ENCODE peak calls at places on chromosome X, in ten cellular contexts. X is cardiac fibroblast; A is endothelial cell of umbilical vein; V is CD8-positive, alpha-beta T cell; Z is astrocyte of the spinal cord; P is MM.1S; W is PC-3; Q is fibroblast of pulmonary artery; M is endodermal cell; G is cardiac muscle cell. N is an unnamed sample.

GRCh38 chrX:18353931-18354368 is 538 bp downstream of the SCML2 start:
- DNase-seq in V (no peak), Z (no peak), Q (no peak), X (no peak), G (peak), A (no peak), M (peak), P (peak), W (peak), N (no peak)

GRCh38 chrX:3244203-3244743 is 102.2 kb downstream of the MXRA5 start:
- DNase-seq in X (peak), M (no peak), G (no peak), Q (peak), P (no peak), W (no peak), A (no peak), V (no peak), Z (peak), N (peak)

GRCh38 chrX:51614353-51614752 is 4.4 kb downstream of the CENPVL3 start:
- DNase-seq in Q (peak), G (peak), V (no peak), M (peak), X (peak), P (peak), W (peak), Z (peak), A (peak), N (peak)

GRCh38 chrX:28246675-28247074 is 265.4 kb upstream of the DCAF8L1 start:
- DNase-seq in A (no peak), Q (no peak), Z (no peak), V (no peak), W (no peak), P (no peak), G (no peak), M (no peak), X (no peak), N (no peak)

GRCh38 chrX:37779857-37780256 is at the start of gene CYBB:
- DNase-seq in P (no peak), W (no peak), X (no peak), Z (no peak), M (no peak), G (no peak), A (no peak), V (no peak), Q (no peak), N (no peak)

GRCh38 chrX:71618303-71618721 is at the start of gene CXCR3:
- DNase-seq in X (no peak), P (peak), M (no peak), Z (peak), Q (peak), G (no peak), A (no peak), V (peak), W (no peak), N (no peak)

GRCh38 chrX:129739591-129739990 is 812 bp downstream of the XPNPEP2 start:
- DNase-seq in P (no peak), X (no peak), G (no peak), W (no peak), Q (no peak), V (no peak), M (no peak), A (no peak), Z (no peak), N (no peak)

GRCh38 chrX:107710617-107711391 is 64.8 kb downstream of the TSC22D3 start:
- DNase-seq in M (peak), A (peak), X (peak), W (peak), G (no peak), Z (peak), P (peak), V (peak), Q (peak), N (peak)

GRCh38 chrX:103556941-103557340 is 28.4 kb upstream of the TCEAL4 start:
- DNase-seq in A (no peak), M (peak), G (no peak), Q (no peak), V (no peak), W (peak), Z (no peak), X (no peak), P (peak), N (peak)

GRCh38 chrX:8629871-8630270 is 102.1 kb downstream of the ANOS1 start:
- DNase-seq in X (peak), Z (peak), W (peak), G (no peak), Q (peak), A (peak), V (no peak), P (no peak), M (no peak), N (peak)

GRCh38 chrX:22950278-22951266 is 49.2 kb upstream of the DDX53 start:
- DNase-seq in V (no peak), P (no peak), M (no peak), Z (peak), G (no peak), A (peak), X (peak), W (peak), Q (peak), N (peak)

GRCh38 chrX:105869676-105870075 is 47.3 kb downstream of the NRK start:
- DNase-seq in G (no peak), Q (no peak), A (no peak), V (no peak), W (peak), P (no peak), X (peak), Z (peak), M (no peak), N (peak)

DNA sequence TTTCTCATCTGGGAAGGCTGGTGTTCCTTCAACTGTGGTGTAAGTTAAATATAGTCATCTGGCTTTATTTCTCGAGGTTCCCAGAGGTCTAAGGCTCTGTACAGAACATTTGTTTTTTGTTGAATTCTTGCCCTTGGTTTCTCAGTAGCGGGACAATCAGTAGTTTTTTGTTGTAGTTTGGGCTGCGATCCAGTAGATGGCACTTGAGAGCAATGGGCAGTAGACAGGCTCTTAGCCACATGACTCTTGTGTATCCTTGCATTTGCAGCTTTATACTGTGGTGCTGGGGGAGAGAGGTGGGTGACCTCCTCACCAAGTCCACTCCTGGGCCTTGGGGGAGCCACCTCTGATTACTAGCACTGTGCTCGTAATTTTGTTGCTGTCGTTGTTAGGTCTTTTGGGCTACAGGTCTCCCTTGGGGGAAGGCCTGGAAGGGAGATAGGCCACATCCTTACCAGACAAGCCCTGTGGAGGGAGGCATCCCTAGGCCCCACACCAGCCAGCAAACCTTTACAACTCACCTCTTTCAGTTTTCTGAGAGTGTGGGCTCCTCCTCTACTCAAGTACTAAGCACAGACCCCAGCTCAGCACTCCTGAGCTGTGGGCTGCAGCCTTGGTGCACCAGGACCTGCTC is 8.1 kb downstream of the ETDB start:
- DNase-seq in Q (peak), Z (peak), G (peak), V (no peak), P (peak), A (peak), X (peak), M (peak), W (peak), N (peak)
- H3K4me3 ChIP-seq in Q (no peak), Z (no peak), G (no peak), V (no peak), P (no peak), A (no peak), X (no peak), M (no peak), W (no peak), N (no peak)

GRCh38 chrX:112910418-112910817 is 69.8 kb upstream of the AMOT start:
- DNase-seq in Z (no peak), X (no peak), Q (no peak), W (no peak), V (no peak), M (no peak), G (no peak), A (no peak), P (no peak), N (no peak)

DNA sequence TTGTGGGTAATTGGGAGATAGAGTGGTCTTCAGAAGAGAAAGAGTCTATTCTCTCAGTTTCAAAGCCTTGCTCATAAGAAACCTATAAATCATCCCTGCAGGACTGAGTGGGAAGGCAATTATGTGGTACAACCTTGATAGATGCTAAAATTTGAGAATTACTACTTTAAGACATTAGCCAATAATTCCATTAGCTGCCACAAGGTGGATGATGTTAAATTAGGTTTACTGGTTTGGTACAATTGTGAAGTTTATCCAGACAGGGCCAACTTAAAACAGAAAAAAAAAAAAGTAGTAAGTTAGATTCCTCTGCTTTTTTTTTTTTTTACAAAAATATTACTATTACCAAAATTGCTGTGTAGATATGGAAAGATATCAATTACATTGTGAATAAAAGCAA is 73.2 kb upstream of the AMOT start:
- DNase-seq in G (no peak), M (no peak), P (no peak), Z (no peak), V (no peak), W (no peak), Q (no peak), X (no peak), A (no peak), N (no peak)
- TF ChIP-seq CTCF in G (no peak), M (peak), P (no peak), Z (no peak), V (no peak), W (no peak), Q (no peak), X (no peak), A (no peak), N (peak)

GRCh38 chrX:131213400-131213799 is 75.7 kb downstream of the IGSF1 start:
- DNase-seq in M (peak), Q (no peak), V (no peak), Z (no peak), X (no peak), P (no peak), A (no peak), G (no peak), W (no peak), N (no peak)
- H3K4me3 ChIP-seq in M (no peak), Q (no peak), V (no peak), Z (no peak), X (no peak), P (no peak), A (no peak), G (no peak), W (no peak), N (no peak)

GRCh38 chrX:43654431-43655150 is 1.5 kb upstream of the MAOA start:
- DNase-seq in X (peak), Q (peak), M (peak), Z (peak), A (peak), P (peak), W (peak), G (peak), V (peak), N (peak)
- TF ChIP-seq CTCF in X (peak), Q (peak), M (peak), Z (peak), A (peak), P (peak), W (peak), G (peak), V (no peak), N (peak)

GRCh38 chrX:40165861-40166260 is 68.1 kb upstream of the BCOR start:
- DNase-seq in Z (no peak), M (no peak), X (no peak), G (no peak), A (no peak), Q (no peak), W (no peak), P (no peak), V (no peak), N (no peak)

GRCh38 chrX:40168183-40169015 is 70.6 kb upstream of the BCOR start:
- DNase-seq in Z (no peak), W (no peak), P (no peak), X (no peak), G (no peak), Q (no peak), A (no peak), V (no peak), M (peak), N (no peak)

GRCh38 chrX:40166582-40166981 is 68.8 kb upstream of the BCOR start:
- DNase-seq in W (no peak), X (peak), Q (no peak), A (no peak), V (no peak), Z (peak), M (peak), G (no peak), P (no peak), N (no peak)

GRCh38 chrX:40169193-40170086 is 71.7 kb upstream of the BCOR start:
- DNase-seq in Z (peak), P (peak), X (peak), Q (peak), V (peak), M (peak), W (peak), G (peak), A (peak), N (peak)

DNA sequence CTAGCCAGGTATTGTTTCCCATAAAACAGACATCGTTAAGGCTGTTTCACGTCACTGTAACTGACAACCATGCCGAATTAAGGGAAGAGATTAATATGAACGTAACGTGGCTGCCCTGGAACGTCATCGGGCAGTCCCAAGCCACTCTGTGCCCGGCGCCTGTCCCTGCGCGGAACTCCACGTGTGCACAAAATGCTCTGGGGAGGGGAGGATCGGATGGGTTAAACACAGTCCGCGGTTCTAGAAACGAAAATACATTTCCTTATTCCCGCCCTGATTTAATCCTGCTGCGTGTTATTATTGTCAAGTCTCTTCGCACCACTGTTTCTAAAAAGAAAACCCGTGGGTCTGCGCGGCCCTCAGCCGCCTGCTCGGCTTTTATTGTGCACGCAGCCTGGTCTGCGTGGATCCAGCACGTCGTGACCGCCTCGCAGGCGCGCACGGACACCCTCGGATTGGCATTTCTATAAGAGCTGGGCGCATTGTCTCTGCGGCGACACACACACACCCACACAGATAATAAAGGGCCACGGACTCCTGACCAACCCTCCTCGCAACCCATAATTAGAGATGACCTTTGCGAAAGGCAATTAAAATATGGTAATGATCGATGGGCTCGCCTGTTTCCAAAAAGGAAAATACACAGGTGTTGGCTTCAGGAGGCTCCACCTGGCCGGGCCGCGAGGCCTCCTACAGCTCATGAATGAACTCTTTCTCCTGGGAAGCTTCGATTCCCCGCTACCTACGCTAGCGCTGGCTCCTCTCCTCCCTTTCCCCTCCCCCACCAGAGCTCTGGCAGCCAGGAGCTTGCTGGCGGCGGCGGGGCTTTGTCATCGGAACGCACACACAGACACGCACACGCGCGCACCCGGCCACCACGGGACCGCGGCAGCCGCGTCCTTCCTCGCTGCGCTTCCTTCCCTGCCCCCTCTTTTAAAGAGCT is 69.8 kb upstream of the BCOR start:
- DNase-seq in Q (no peak), X (no peak), G (peak), Z (no peak), V (no peak), P (no peak), M (peak), A (no peak), W (no peak), N (no peak)
- H3K4me3 ChIP-seq in Q (peak), X (peak), G (peak), Z (peak), V (peak), P (no peak), M (peak), A (peak), W (no peak), N (peak)

GRCh38 chrX:128007882-128008281 is 44.3 kb downstream of the ACTRT1 start:
- DNase-seq in V (no peak), G (no peak), A (no peak), X (no peak), Z (no peak), M (no peak), Q (no peak), W (no peak), P (no peak), N (no peak)

DNA sequence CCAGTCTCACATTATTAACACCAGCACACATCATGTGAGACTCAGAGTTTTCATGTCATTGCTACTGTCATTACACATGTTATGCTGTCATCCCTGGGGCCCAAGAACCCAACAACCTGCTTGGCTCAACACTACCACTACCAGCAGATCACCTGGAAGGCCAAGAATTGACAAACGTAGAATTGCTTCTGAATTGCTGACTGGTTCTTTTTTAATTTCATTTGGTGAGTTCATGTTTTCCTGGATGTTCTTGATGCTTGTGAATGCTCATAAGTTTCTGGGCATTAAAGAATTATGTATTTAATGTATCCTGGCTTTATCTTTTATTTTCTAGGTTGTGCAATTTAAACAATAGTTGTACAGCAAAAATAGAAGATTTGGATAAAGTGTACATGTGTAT is 40.2 kb downstream of the ACTRT1 start:
- DNase-seq in A (no peak), G (no peak), P (no peak), M (no peak), V (no peak), X (no peak), Q (no peak), W (no peak), Z (no peak), N (no peak)
- TF ChIP-seq CTCF in A (no peak), G (no peak), P (no peak), M (no peak), V (no peak), X (no peak), Q (no peak), W (no peak), Z (no peak), N (no peak)

GRCh38 chrX:69615323-69615722 is 590 bp upstream of the EDA start:
- DNase-seq in W (no peak), P (no peak), A (no peak), Z (no peak), G (no peak), X (no peak), M (peak), V (no peak), Q (no peak), N (no peak)
- H3K4me3 ChIP-seq in W (peak), P (peak), A (no peak), Z (no peak), G (peak), X (no peak), M (peak), V (no peak), Q (peak), N (no peak)

GRCh38 chrX:17065100-17065499 is 118.6 kb downstream of the REPS2 start:
- DNase-seq in X (no peak), V (no peak), Z (no peak), G (no peak), A (no peak), M (no peak), Q (no peak), P (no peak), W (no peak), N (no peak)
- TF ChIP-seq CTCF in X (no peak), V (no peak), Z (no peak), G (no peak), A (no peak), M (peak), Q (no peak), P (peak), W (no peak), N (no peak)

GRCh38 chrX:152451731-152451980 is 541 bp upstream of the GABRA3 start:
- DNase-seq in A (no peak), M (no peak), G (no peak), V (no peak), P (no peak), Z (no peak), Q (no peak), X (no peak), W (no peak), N (no peak)
- H3K4me3 ChIP-seq in A (no peak), M (peak), G (no peak), V (no peak), P (no peak), Z (no peak), Q (no peak), X (no peak), W (no peak), N (no peak)

N was measured in epithelial cell of esophagus.